ENCODE peak calls at places on chromosomes 5 and 9, in six cellular contexts. O, F, G, C, L and T are unnamed samples.

GRCh38 chr5:172622091-172623046 is 18.7 kb upstream of the NEURL1B start:
- DNase-seq in O (peak; percentile 24), F (no peak), G (no peak), C (no peak), L (peak; percentile 31), T (no peak)

GRCh38 chr5:116097301-116097700 is 12.5 kb downstream of the COMMD10 start:
- DNase-seq in O (no peak), F (no peak), G (no peak), C (no peak), L (no peak), T (no peak)

GRCh38 chr9:88387035-88387732 is 1.1 kb upstream of the SPIN1 start:
- DNase-seq in O (no peak), F (peak; percentile 62), G (peak; percentile 66), C (peak; percentile 85), L (peak; percentile 51), T (no peak)

GRCh38 chr9:68625559-68625958 is 79.5 kb upstream of the PIP5K1B start:
- DNase-seq in O (no peak), F (no peak), G (no peak), C (no peak), L (no peak), T (no peak)

GRCh38 chr9:96884443-96884842 is 30.1 kb upstream of the ZNF782 start:
- DNase-seq in O (no peak), F (no peak), G (peak; percentile 26), C (no peak), L (no peak), T (peak; percentile 61)

GRCh38 chr9:30774326-30774725 is 1610.1 kb upstream of the ACO1 start:
- DNase-seq in O (no peak), F (no peak), G (peak; percentile 1), C (no peak), L (peak; percentile 38), T (no peak)

GRCh38 chr5:28954074-28954473 is 1915.7 kb upstream of the CDH9 start:
- DNase-seq in O (no peak), F (no peak), G (no peak), C (no peak), L (no peak), T (no peak)

GRCh38 chr5:15993934-15994333 is 185.7 kb downstream of the MARCHF11 start:
- DNase-seq in O (no peak), F (no peak), G (peak; percentile 24), C (no peak), L (no peak), T (no peak)

GRCh38 chr9:108535526-108535925 is 320.3 kb downstream of the ACTL7B start:
- DNase-seq in O (no peak), F (no peak), G (no peak), C (peak; percentile 25), L (peak; percentile 31), T (no peak)

GRCh38 chr5:14204785-14205321 is 61.7 kb downstream of the TRIO start:
- DNase-seq in O (peak; percentile 75), F (peak; percentile 68), G (peak; percentile 91), C (peak; percentile 73), L (no peak), T (peak; percentile 20)

GRCh38 chr9:132546148-132547051 is 36.0 kb upstream of the BARHL1 start:
- DNase-seq in O (peak; percentile 51), F (no peak), G (peak; percentile 57), C (peak; percentile 30), L (peak; percentile 75), T (no peak)

GRCh38 chr9:133582501-133583045 is 26.6 kb downstream of the FAM163B start:
- DNase-seq in O (no peak), F (no peak), G (no peak), C (no peak), L (no peak), T (no peak)

GRCh38 chr5:128195316-128195715 is 111.8 kb downstream of the SLC12A2 start:
- DNase-seq in O (no peak), F (no peak), G (no peak), C (no peak), L (no peak), T (no peak)

GRCh38 chr9:112555844-112556482 is 69.3 kb downstream of the KIAA1958 start:
- DNase-seq in O (no peak), F (no peak), G (no peak), C (no peak), L (no peak), T (no peak)

GRCh38 chr5:61289669-61290363 is 42.2 kb upstream of the ZSWIM6 start:
- DNase-seq in O (no peak), F (no peak), G (no peak), C (no peak), L (no peak), T (no peak)

GRCh38 chr5:80835128-80835527 is 125.0 kb upstream of the RASGRF2 start:
- DNase-seq in O (no peak), F (no peak), G (no peak), C (no peak), L (no peak), T (no peak)

GRCh38 chr5:170572453-170572852 is 68.6 kb downstream of the KCNIP1 start:
- DNase-seq in O (no peak), F (no peak), G (no peak), C (no peak), L (no peak), T (no peak)

GRCh38 chr5:179113143-179113530 is 53.0 kb downstream of the ZNF354C start:
- DNase-seq in O (no peak), F (no peak), G (no peak), C (no peak), L (no peak), T (no peak)

GRCh38 chr9:130240410-130241197 is 25.0 kb upstream of the HMCN2 start:
- DNase-seq in O (peak; percentile 57), F (peak; percentile 75), G (peak; percentile 84), C (peak; percentile 89), L (peak; percentile 77), T (peak; percentile 31)

GRCh38 chr5:39547548-39548154 is 122.9 kb upstream of the DAB2 start:
- DNase-seq in O (no peak), F (no peak), G (peak; percentile 89), C (no peak), L (peak; percentile 67), T (no peak)

GRCh38 chr5:59115345-59115744 is 532.5 kb downstream of the RAB3C start:
- DNase-seq in O (no peak), F (no peak), G (peak; percentile 48), C (no peak), L (no peak), T (no peak)

GRCh38 chr9:14428781-14429230 is 114.9 kb upstream of the NFIB start:
- DNase-seq in O (peak; percentile 73), F (peak; percentile 69), G (peak; percentile 91), C (peak; percentile 71), L (peak; percentile 91), T (peak; percentile 19)

DNA sequence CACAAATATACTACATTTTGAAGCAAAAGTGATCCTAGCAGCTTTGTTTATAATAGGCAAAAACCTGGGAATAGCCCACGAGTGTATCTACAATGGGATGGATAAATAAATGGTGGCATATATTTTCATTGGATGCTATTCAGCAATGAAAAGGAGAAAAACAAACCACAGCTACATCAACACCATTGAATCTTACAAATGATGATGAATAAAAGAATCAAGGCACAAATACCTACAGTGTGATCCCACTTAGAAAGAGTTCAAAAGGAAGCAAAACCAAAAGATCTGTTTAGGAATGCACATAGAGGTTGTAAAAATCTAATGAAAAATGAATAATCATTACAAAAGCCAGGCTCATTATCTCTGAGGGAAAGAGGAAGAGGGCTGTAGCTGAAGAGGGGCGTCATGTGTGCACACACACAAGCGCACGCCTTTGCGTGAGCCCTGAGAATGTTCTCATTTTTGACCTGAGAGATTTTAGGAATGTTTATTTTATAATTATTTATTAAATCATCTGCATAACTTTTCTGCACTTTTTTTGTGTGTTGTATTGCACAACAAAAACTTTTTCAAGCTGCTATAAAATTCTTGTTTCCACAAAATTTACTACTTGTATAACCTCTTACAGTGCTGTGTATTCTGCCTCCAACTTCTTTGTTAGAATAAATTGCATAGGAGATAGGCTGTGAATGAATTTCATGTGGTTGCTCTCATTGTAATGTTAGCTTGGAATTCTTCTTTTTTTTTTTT is 5.9 kb upstream of the RHOBTB3 start:
- DNase-seq in O (no peak), F (no peak), G (no peak), C (no peak), L (no peak), T (no peak)
- H3K4me1 ChIP-seq in O (peaks cover 20% of the 10 kb centered on the region), F (no peaks in the 10 kb centered on the region), G (peaks cover 60% of the 10 kb centered on the region), C (peaks cover 71% of the 10 kb centered on the region), L (no peaks in the 10 kb centered on the region), T (peaks cover 30% of the 10 kb centered on the region)

GRCh38 chr9:3361689-3362392 is 164.0 kb downstream of the RFX3 start:
- DNase-seq in O (no peak), F (no peak), G (no peak), C (no peak), L (no peak), T (no peak)

GRCh38 chr9:3360245-3360644 is 165.6 kb downstream of the RFX3 start:
- DNase-seq in O (no peak), F (no peak), G (no peak), C (no peak), L (no peak), T (no peak)

GRCh38 chr9:3361115-3361514 is 164.7 kb downstream of the RFX3 start:
- DNase-seq in O (no peak), F (no peak), G (no peak), C (no peak), L (no peak), T (no peak)

GRCh38 chr9:3359778-3360177 is 166.0 kb downstream of the RFX3 start:
- DNase-seq in O (no peak), F (no peak), G (no peak), C (no peak), L (no peak), T (no peak)

DNA sequence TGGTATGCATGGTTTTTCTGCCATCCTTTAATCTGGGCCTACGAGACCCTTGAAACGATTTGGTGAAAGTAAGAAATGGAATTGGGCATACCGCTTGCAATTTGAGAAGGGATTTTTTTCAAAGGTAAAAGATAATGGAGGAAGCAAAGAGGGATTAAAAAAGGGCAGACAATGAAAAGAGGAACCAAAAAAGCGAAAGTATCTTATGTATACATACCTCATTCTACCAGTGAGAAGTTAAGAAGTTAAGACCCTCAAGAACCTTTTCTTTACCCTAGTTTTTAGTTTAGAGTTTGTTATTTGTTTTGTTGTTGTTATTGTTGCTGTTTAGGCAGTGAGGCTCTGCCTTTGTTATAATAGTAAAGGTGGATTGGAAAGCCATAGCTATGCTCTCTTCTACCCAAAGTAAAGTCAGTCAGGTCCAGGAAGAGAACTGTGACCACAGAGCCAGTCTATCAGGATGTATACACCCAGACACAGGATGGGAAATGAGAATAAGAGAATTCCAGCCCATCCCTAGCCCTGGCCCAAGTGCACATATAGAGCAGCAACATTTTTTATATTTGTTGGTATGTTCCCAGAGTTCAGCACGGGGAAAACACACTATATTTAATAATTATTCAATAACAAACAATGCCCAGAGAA is 166.6 kb downstream of the RFX3 start:
- DNase-seq in O (no peak), F (no peak), G (no peak), C (no peak), L (no peak), T (no peak)
- H3K27ac ChIP-seq in O (no peak overlapping the region), F (no peak overlapping the region), G (no peak overlapping the region), C (no peak overlapping the region), L (no peak overlapping the region), T (no peak overlapping the region)

DNA sequence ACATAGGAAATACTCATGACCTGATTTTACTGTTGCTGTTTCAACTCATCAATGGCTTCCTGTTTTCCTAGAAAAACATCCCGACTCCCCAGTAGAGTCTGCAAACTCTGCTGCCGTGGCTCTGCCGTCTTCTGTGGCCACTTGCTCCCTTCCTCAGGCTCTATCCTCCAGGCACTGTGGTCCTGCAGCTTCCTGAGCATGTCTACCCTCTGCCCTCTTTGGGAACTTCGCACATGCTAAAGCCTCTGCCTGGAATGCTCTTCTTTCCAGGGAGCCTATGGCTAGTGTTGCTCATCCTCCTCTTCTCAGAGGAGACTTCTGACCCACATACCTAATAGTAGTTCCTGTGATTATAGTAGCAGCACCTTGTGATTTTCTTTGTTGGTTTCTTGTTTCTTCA is 256.9 kb downstream of the MAN2A1 start:
- DNase-seq in O (no peak), F (no peak), G (no peak), C (no peak), L (no peak), T (no peak)
- H3K27me3 ChIP-seq in O (no peaks in the 10 kb centered on the region), F (no peaks in the 10 kb centered on the region), G (peaks cover 100% of the 10 kb centered on the region), C (no peaks in the 10 kb centered on the region), L (no peaks in the 10 kb centered on the region), T (no peaks in the 10 kb centered on the region)

GRCh38 chr9:131403493-131403773 is 9.5 kb downstream of the PRRC2B start:
- DNase-seq in O (no peak), F (no peak), G (no peak), C (no peak), L (no peak), T (no peak)
- H3K4me1 ChIP-seq in O (peaks cover 47% of the 10 kb centered on the region), F (peaks cover 5% of the 10 kb centered on the region), G (peaks cover 68% of the 10 kb centered on the region), C (peaks cover 99% of the 10 kb centered on the region), L (peaks cover 90% of the 10 kb centered on the region), T (peaks cover 99% of the 10 kb centered on the region)